ENCODE peak calls at places on chromosome 14, in eight cellular contexts. One of them, this sample, is unnamed.

GRCh38 chr14:51044961-51045360 is 49.9 kb downstream of the TRIM9 start:
- DNase-seq in breast epithelium: no peak
- DNase-seq in MM.1S: no peak
- DNase-seq in K562: no peak
- DNase-seq in PC-3: no peak
- DNase-seq in astrocyte: no peak
- DNase-seq in A549: no peak
- DNase-seq in fibroblast of the aortic adventitia: no peak
- DNase-seq in this sample: no peak

GRCh38 chr14:33699300-33699699 is 251.6 kb downstream of the EGLN3 start:
- DNase-seq in breast epithelium: no peak
- DNase-seq in MM.1S: no peak
- DNase-seq in K562: no peak
- DNase-seq in PC-3: no peak
- DNase-seq in astrocyte: no peak
- DNase-seq in A549: no peak
- DNase-seq in fibroblast of the aortic adventitia: peak; percentile 11
- DNase-seq in this sample: no peak

GRCh38 chr14:69703047-69704046 is 63.6 kb upstream of the SRSF5 start:
- DNase-seq in breast epithelium: no peak
- DNase-seq in MM.1S: no peak
- DNase-seq in K562: no peak
- DNase-seq in PC-3: no peak
- DNase-seq in astrocyte: no peak
- DNase-seq in A549: no peak
- DNase-seq in fibroblast of the aortic adventitia: no peak
- DNase-seq in this sample: no peak

GRCh38 chr14:49999826-50000214 is 106.9 kb downstream of the ARF6 start:
- DNase-seq in breast epithelium: no peak
- DNase-seq in MM.1S: no peak
- DNase-seq in K562: no peak
- DNase-seq in PC-3: no peak
- DNase-seq in astrocyte: no peak
- DNase-seq in A549: no peak
- DNase-seq in fibroblast of the aortic adventitia: no peak
- DNase-seq in this sample: no peak

GRCh38 chr14:94679106-94679819 is 67.1 kb downstream of the SERPINA3 start:
- DNase-seq in breast epithelium: no peak
- DNase-seq in MM.1S: no peak
- DNase-seq in K562: no peak
- DNase-seq in PC-3: no peak
- DNase-seq in astrocyte: no peak
- DNase-seq in A549: no peak
- DNase-seq in fibroblast of the aortic adventitia: no peak
- DNase-seq in this sample: no peak

GRCh38 chr14:57199911-57200310 is 68.8 kb downstream of the EXOC5 start:
- DNase-seq in breast epithelium: no peak
- DNase-seq in MM.1S: no peak
- DNase-seq in K562: no peak
- DNase-seq in PC-3: peak; percentile 56
- DNase-seq in astrocyte: peak; percentile 54
- DNase-seq in A549: no peak
- DNase-seq in fibroblast of the aortic adventitia: peak; percentile 59
- DNase-seq in this sample: peak; percentile 28

GRCh38 chr14:99330316-99331240 is 58.6 kb upstream of the BCL11B start:
- DNase-seq in breast epithelium: no peak
- DNase-seq in MM.1S: no peak
- DNase-seq in K562: no peak
- DNase-seq in PC-3: no peak
- DNase-seq in astrocyte: no peak
- DNase-seq in A549: no peak
- DNase-seq in fibroblast of the aortic adventitia: no peak
- DNase-seq in this sample: no peak

GRCh38 chr14:36478782-36479181 is 41.2 kb downstream of the NKX2-1 start:
- DNase-seq in breast epithelium: no peak
- DNase-seq in MM.1S: peak; percentile 58
- DNase-seq in K562: no peak
- DNase-seq in PC-3: peak; percentile 93
- DNase-seq in astrocyte: peak; percentile 54
- DNase-seq in A549: no peak
- DNase-seq in fibroblast of the aortic adventitia: no peak
- DNase-seq in this sample: no peak

GRCh38 chr14:36952702-36953101 is 219.7 kb downstream of the SLC25A21 start:
- DNase-seq in breast epithelium: no peak
- DNase-seq in MM.1S: no peak
- DNase-seq in K562: no peak
- DNase-seq in PC-3: peak; percentile 96
- DNase-seq in astrocyte: peak; percentile 75
- DNase-seq in A549: peak; percentile 24
- DNase-seq in fibroblast of the aortic adventitia: no peak
- DNase-seq in this sample: peak; percentile 46

GRCh38 chr14:106174206-106174605 is 647.8 kb downstream of the TMEM121 start:
- DNase-seq in breast epithelium: no peak
- DNase-seq in MM.1S: no peak
- DNase-seq in K562: no peak
- DNase-seq in PC-3: no peak
- DNase-seq in astrocyte: no peak
- DNase-seq in A549: no peak
- DNase-seq in fibroblast of the aortic adventitia: no peak
- DNase-seq in this sample: no peak

GRCh38 chr14:104316121-104316722 is 177.8 kb downstream of the KIF26A start:
- DNase-seq in breast epithelium: peak; percentile 46
- DNase-seq in MM.1S: no peak
- DNase-seq in K562: no peak
- DNase-seq in PC-3: no peak
- DNase-seq in astrocyte: no peak
- DNase-seq in A549: no peak
- DNase-seq in fibroblast of the aortic adventitia: no peak
- DNase-seq in this sample: no peak

GRCh38 chr14:24892730-24893059 is 157.3 kb downstream of the STXBP6 start:
- DNase-seq in breast epithelium: no peak
- DNase-seq in MM.1S: no peak
- DNase-seq in K562: no peak
- DNase-seq in PC-3: no peak
- DNase-seq in astrocyte: no peak
- DNase-seq in A549: no peak
- DNase-seq in fibroblast of the aortic adventitia: no peak
- DNase-seq in this sample: no peak

GRCh38 chr14:104871656-104872468 is 6.8 kb downstream of the CEP170B start:
- DNase-seq in breast epithelium: no peak
- DNase-seq in MM.1S: no peak
- DNase-seq in K562: no peak
- DNase-seq in PC-3: no peak
- DNase-seq in astrocyte: no peak
- DNase-seq in A549: no peak
- DNase-seq in fibroblast of the aortic adventitia: no peak
- DNase-seq in this sample: no peak

GRCh38 chr14:26960049-26960688 is 362.3 kb upstream of the NOVA1 start:
- DNase-seq in breast epithelium: no peak
- DNase-seq in MM.1S: no peak
- DNase-seq in K562: no peak
- DNase-seq in PC-3: no peak
- DNase-seq in astrocyte: no peak
- DNase-seq in A549: no peak
- DNase-seq in fibroblast of the aortic adventitia: no peak
- DNase-seq in this sample: no peak

GRCh38 chr14:30419037-30419436 is 139.9 kb upstream of the G2E3 start:
- DNase-seq in breast epithelium: no peak
- DNase-seq in MM.1S: no peak
- DNase-seq in K562: no peak
- DNase-seq in PC-3: no peak
- DNase-seq in astrocyte: no peak
- DNase-seq in A549: no peak
- DNase-seq in fibroblast of the aortic adventitia: no peak
- DNase-seq in this sample: no peak

GRCh38 chr14:34128665-34129064 is 177.8 kb upstream of the EGLN3 start:
- DNase-seq in breast epithelium: no peak
- DNase-seq in MM.1S: no peak
- DNase-seq in K562: no peak
- DNase-seq in PC-3: no peak
- DNase-seq in astrocyte: no peak
- DNase-seq in A549: no peak
- DNase-seq in fibroblast of the aortic adventitia: no peak
- DNase-seq in this sample: no peak

GRCh38 chr14:106013879-106014376 is 487.5 kb downstream of the TMEM121 start:
- DNase-seq in breast epithelium: no peak
- DNase-seq in MM.1S: no peak
- DNase-seq in K562: no peak
- DNase-seq in PC-3: no peak
- DNase-seq in astrocyte: no peak
- DNase-seq in A549: no peak
- DNase-seq in fibroblast of the aortic adventitia: no peak
- DNase-seq in this sample: no peak

GRCh38 chr14:21123429-21123828 is 22.6 kb downstream of the TMEM253 start:
- DNase-seq in breast epithelium: no peak
- DNase-seq in MM.1S: no peak
- DNase-seq in K562: no peak
- DNase-seq in PC-3: no peak
- DNase-seq in astrocyte: no peak
- DNase-seq in A549: no peak
- DNase-seq in fibroblast of the aortic adventitia: no peak
- DNase-seq in this sample: no peak

GRCh38 chr14:21118933-21119332 is 18.1 kb downstream of the TMEM253 start:
- DNase-seq in breast epithelium: no peak
- DNase-seq in MM.1S: no peak
- DNase-seq in K562: no peak
- DNase-seq in PC-3: no peak
- DNase-seq in astrocyte: no peak
- DNase-seq in A549: no peak
- DNase-seq in fibroblast of the aortic adventitia: no peak
- DNase-seq in this sample: no peak

GRCh38 chr14:21121106-21121505 is 20.2 kb downstream of the TMEM253 start:
- DNase-seq in breast epithelium: no peak
- DNase-seq in MM.1S: no peak
- DNase-seq in K562: no peak
- DNase-seq in PC-3: peak; percentile 35
- DNase-seq in astrocyte: no peak
- DNase-seq in A549: no peak
- DNase-seq in fibroblast of the aortic adventitia: no peak
- DNase-seq in this sample: no peak
- H3K4me3 ChIP-seq in breast epithelium: no peak overlapping the region
- H3K4me3 ChIP-seq in MM.1S: no peak overlapping the region
- H3K4me3 ChIP-seq in K562: no peak overlapping the region
- H3K4me3 ChIP-seq in PC-3: no peak overlapping the region
- H3K4me3 ChIP-seq in astrocyte: no peak overlapping the region
- H3K4me3 ChIP-seq in A549: no peak overlapping the region
- H3K4me3 ChIP-seq in fibroblast of the aortic adventitia: no peak overlapping the region
- H3K4me3 ChIP-seq in this sample: no peak overlapping the region

GRCh38 chr14:53893374-53893773 is 63.3 kb downstream of the BMP4 start:
- DNase-seq in breast epithelium: no peak
- DNase-seq in MM.1S: peak; percentile 39
- DNase-seq in K562: no peak
- DNase-seq in PC-3: no peak
- DNase-seq in astrocyte: no peak
- DNase-seq in A549: no peak
- DNase-seq in fibroblast of the aortic adventitia: no peak
- DNase-seq in this sample: no peak

GRCh38 chr14:53896773-53897172 is 59.9 kb downstream of the BMP4 start:
- DNase-seq in breast epithelium: no peak
- DNase-seq in MM.1S: no peak
- DNase-seq in K562: no peak
- DNase-seq in PC-3: no peak
- DNase-seq in astrocyte: no peak
- DNase-seq in A549: no peak
- DNase-seq in fibroblast of the aortic adventitia: no peak
- DNase-seq in this sample: no peak

GRCh38 chr14:53890611-53891091 is 66.0 kb downstream of the BMP4 start:
- DNase-seq in breast epithelium: no peak
- DNase-seq in MM.1S: no peak
- DNase-seq in K562: no peak
- DNase-seq in PC-3: no peak
- DNase-seq in astrocyte: peak; percentile 57
- DNase-seq in A549: no peak
- DNase-seq in fibroblast of the aortic adventitia: peak; percentile 41
- DNase-seq in this sample: no peak

GRCh38 chr14:53888535-53889386 is 67.9 kb downstream of the BMP4 start:
- DNase-seq in breast epithelium: no peak
- DNase-seq in MM.1S: no peak
- DNase-seq in K562: no peak
- DNase-seq in PC-3: no peak
- DNase-seq in astrocyte: no peak
- DNase-seq in A549: no peak
- DNase-seq in fibroblast of the aortic adventitia: no peak
- DNase-seq in this sample: no peak

GRCh38 chr14:53894456-53894855 is 62.2 kb downstream of the BMP4 start:
- DNase-seq in breast epithelium: no peak
- DNase-seq in MM.1S: peak; percentile 79
- DNase-seq in K562: no peak
- DNase-seq in PC-3: peak; percentile 71
- DNase-seq in astrocyte: peak; percentile 75
- DNase-seq in A549: no peak
- DNase-seq in fibroblast of the aortic adventitia: peak; percentile 75
- DNase-seq in this sample: peak; percentile 24
- H3K4me3 ChIP-seq in breast epithelium: no peak overlapping the region
- H3K4me3 ChIP-seq in MM.1S: no peak overlapping the region
- H3K4me3 ChIP-seq in K562: no peak overlapping the region
- H3K4me3 ChIP-seq in PC-3: no peak overlapping the region
- H3K4me3 ChIP-seq in astrocyte: no peak overlapping the region
- H3K4me3 ChIP-seq in A549: no peak overlapping the region
- H3K4me3 ChIP-seq in fibroblast of the aortic adventitia: no peak overlapping the region
- H3K4me3 ChIP-seq in this sample: no peak overlapping the region

GRCh38 chr14:21496453-21496852 is 14.7 kb downstream of the METTL3 start:
- DNase-seq in breast epithelium: no peak
- DNase-seq in MM.1S: no peak
- DNase-seq in K562: no peak
- DNase-seq in PC-3: no peak
- DNase-seq in astrocyte: no peak
- DNase-seq in A549: no peak
- DNase-seq in fibroblast of the aortic adventitia: peak; percentile 57
- DNase-seq in this sample: no peak
- H3K4me3 ChIP-seq in breast epithelium: no peak overlapping the region
- H3K4me3 ChIP-seq in MM.1S: no peak overlapping the region
- H3K4me3 ChIP-seq in K562: no peak overlapping the region
- H3K4me3 ChIP-seq in PC-3: no peak overlapping the region
- H3K4me3 ChIP-seq in astrocyte: no peak overlapping the region
- H3K4me3 ChIP-seq in A549: no peak overlapping the region
- H3K4me3 ChIP-seq in fibroblast of the aortic adventitia: no peak overlapping the region
- H3K4me3 ChIP-seq in this sample: no peak overlapping the region

DNA sequence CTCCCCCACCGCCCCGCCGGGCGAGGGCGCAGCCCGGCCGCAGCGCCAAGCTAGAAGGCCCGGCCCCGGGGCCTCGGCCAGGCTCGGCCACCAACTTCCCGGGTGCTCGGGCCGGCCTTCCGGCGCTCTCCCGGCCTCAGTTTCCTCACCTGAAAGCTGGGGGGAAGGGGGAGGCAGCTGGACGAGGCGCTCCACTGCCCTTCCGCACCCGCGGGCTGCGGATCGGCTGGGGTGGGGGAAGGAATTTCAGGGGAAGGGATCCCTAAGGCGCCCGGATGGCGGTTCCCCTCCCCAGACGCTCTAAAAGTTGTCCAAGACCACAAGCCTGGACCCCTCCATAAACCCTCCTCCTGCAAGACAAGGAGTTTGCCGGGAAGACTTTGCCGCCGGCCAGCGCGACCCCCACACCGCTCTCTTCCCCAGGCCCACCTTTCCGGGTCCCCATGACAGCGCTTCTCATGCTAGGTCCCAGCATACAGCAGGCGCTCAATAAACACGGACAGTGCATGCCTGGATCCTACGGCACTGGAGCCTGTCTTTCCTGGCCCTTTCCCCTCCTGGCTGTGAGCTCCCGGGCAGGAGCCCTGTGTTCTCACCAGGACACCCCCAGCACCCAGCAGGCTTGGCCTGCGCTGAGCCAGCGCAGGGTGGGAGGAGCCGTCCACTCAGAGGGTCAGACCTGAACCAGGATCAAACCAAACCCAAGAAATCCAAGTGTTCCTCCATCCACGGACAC is 18.1 kb downstream of the BEGAIN start:
- DNase-seq in breast epithelium: no peak
- DNase-seq in MM.1S: no peak
- DNase-seq in K562: no peak
- DNase-seq in PC-3: no peak
- DNase-seq in astrocyte: no peak
- DNase-seq in A549: no peak
- DNase-seq in fibroblast of the aortic adventitia: no peak
- DNase-seq in this sample: no peak
- H3K4me3 ChIP-seq in breast epithelium: peak overlapping the region; percentile 87
- H3K4me3 ChIP-seq in MM.1S: no peak overlapping the region
- H3K4me3 ChIP-seq in K562: no peak overlapping the region
- H3K4me3 ChIP-seq in PC-3: no peak overlapping the region
- H3K4me3 ChIP-seq in astrocyte: peak overlapping the region; percentile 49
- H3K4me3 ChIP-seq in A549: peak overlapping the region; percentile 56
- H3K4me3 ChIP-seq in fibroblast of the aortic adventitia: no peak overlapping the region
- H3K4me3 ChIP-seq in this sample: peak overlapping the region; percentile 13

This sample was measured in skeletal muscle cell.